ENCODE peak calls at places on chromosome 13, in four cellular contexts. A is breast epithelium, G is ovary, I is vagina. C is an unnamed sample.

GRCh38 chr13:59250276-59250990 is 913.3 kb downstream of the DIAPH3 start:
- DNase-seq in A (no peak), G (no peak), I (no peak), C (no peak)

GRCh38 chr13:74657765-74658164 is 523.6 kb upstream of the KLF12 start:
- DNase-seq in A (no peak), G (no peak), I (no peak), C (no peak)

GRCh38 chr13:59413121-59413520 is 750.6 kb downstream of the DIAPH3 start:
- DNase-seq in A (no peak), G (no peak), I (no peak), C (no peak)

GRCh38 chr13:81080911-81081454 is 740.1 kb upstream of the SPRY2 start:
- DNase-seq in A (no peak), G (no peak), I (no peak), C (no peak)

GRCh38 chr13:101019126-101019525 is 344.5 kb upstream of the TMTC4 start:
- DNase-seq in A (no peak), G (no peak), I (no peak), C (no peak)

GRCh38 chr13:65677906-65678305 is 1552.2 kb downstream of the PCDH9 start:
- DNase-seq in A (no peak), G (no peak), I (no peak), C (no peak)

GRCh38 chr13:97145057-97145456 is 77.1 kb upstream of the MBNL2 start:
- DNase-seq in A (no peak), G (no peak), I (no peak), C (no peak)

GRCh38 chr13:74040200-74040599 is 94.0 kb downstream of the KLF12 start:
- DNase-seq in A (no peak), G (no peak), I (no peak), C (no peak)

GRCh38 chr13:84543976-84544375 is 661.7 kb upstream of the SLITRK1 start:
- DNase-seq in A (no peak), G (no peak), I (no peak), C (no peak)

GRCh38 chr13:49811527-49811908 is 19.0 kb upstream of the KPNA3 start:
- DNase-seq in A (no peak), G (no peak), I (no peak), C (no peak)

GRCh38 chr13:27293051-27293691 is 22.5 kb downstream of the RASL11A start:
- DNase-seq in A (no peak), G (no peak), I (no peak), C (peak; percentile 28)

GRCh38 chr13:99903140-99903539 is 68.4 kb downstream of the ZIC5 start:
- DNase-seq in A (no peak), G (no peak), I (no peak), C (no peak)

GRCh38 chr13:102913924-102914628 is 68.2 kb downstream of the ERCC5 start:
- DNase-seq in A (no peak), G (no peak), I (no peak), C (peak; percentile 49)

GRCh38 chr13:75365724-75366173 is 116.2 kb downstream of the TBC1D4 start:
- DNase-seq in A (no peak), G (no peak), I (no peak), C (no peak)

GRCh38 chr13:41973247-41973741 is 12.4 kb upstream of the VWA8 start:
- DNase-seq in A (no peak), G (no peak), I (no peak), C (no peak)

GRCh38 chr13:76512676-76513277 is 373.4 kb downstream of the KCTD12 start:
- DNase-seq in A (no peak), G (no peak), I (no peak), C (no peak)

GRCh38 chr13:114066956-114067355 is 65.5 kb downstream of the RASA3 start:
- DNase-seq in A (no peak), G (no peak), I (no peak), C (no peak)
- H3K4me3 ChIP-seq in A (peak overlapping the region; percentile 22), G (no peak overlapping the region), I (no peak overlapping the region), C (no peak overlapping the region)

DNA sequence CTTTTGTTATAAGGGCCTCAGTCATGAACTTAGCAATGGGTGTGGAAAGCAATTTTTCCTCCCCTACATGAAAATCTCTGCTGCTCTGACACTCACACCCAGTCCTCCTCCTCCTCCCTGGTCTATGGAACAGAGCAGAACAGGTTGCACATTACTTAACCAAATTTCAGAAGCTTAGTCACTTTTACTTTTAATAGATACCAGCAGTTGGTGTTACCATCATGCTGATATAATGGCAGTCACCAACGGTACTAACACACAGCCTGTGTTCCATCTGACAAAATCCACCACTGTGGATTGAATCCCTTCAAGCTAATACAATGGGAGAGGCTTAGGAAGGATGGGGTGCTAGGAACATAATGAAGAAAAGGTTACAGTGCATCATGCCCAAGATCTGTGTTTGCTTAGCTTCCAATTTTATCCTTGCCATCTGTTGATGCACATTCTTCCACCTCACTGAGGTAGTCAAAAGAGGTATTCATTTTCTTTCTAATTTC is 9.8 kb downstream of the TPT1 start:
- DNase-seq in A (no peak), G (no peak), I (no peak), C (no peak)
- TF ChIP-seq POLR2A in A (no peak), G (no peak), I (no peak), C (no peak)

GRCh38 chr13:47126432-47126831 is 229.6 kb upstream of the HTR2A start:
- DNase-seq in A (no peak), G (no peak), I (no peak), C (no peak)
- TF ChIP-seq CTCF in A (no peak), G (no peak), I (no peak), C (no peak)

GRCh38 chr13:92761710-92762109 is 464.9 kb upstream of the GPC6 start:
- DNase-seq in A (no peak), G (no peak), I (no peak), C (no peak)

GRCh38 chr13:92768592-92768991 is 458.0 kb upstream of the GPC6 start:
- DNase-seq in A (no peak), G (no peak), I (no peak), C (no peak)

GRCh38 chr13:92769064-92769463 is 457.5 kb upstream of the GPC6 start:
- DNase-seq in A (no peak), G (no peak), I (no peak), C (no peak)

DNA sequence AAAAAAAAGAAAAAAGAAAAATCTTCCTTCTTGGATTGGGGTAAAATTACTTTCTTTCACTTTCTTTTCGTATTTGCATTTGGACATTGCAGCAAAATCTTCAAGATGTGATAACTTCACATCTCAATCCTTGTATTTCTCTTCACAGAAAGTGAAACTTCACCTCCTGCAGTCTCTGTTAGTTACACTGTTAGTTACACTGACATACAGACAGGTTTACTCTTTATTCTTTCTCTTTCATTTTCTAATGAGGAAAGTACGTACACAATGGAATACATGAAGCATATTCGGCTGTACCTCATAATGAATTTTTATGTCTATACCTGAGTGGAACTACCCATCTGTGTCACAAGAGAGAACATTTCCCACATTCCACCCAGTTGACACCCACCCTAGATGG is 459.1 kb upstream of the GPC6 start:
- DNase-seq in A (no peak), G (no peak), I (no peak), C (no peak)
- H3K4me3 ChIP-seq in A (no peak overlapping the region), G (no peak overlapping the region), I (no peak overlapping the region), C (no peak overlapping the region)

GRCh38 chr13:33817843-33818661 is at the start of gene RFC3:
- DNase-seq in A (peak; percentile 93), G (peak; percentile 89), I (no peak), C (peak; percentile 98)
- TF ChIP-seq POLR2A in A (no peak), G (no peak), I (no peak), C (no peak)

GRCh38 chr13:31827707-31828106 is 88.4 kb downstream of the RXFP2 start:
- DNase-seq in A (no peak), G (no peak), I (no peak), C (no peak)

GRCh38 chr13:31824705-31825512 is 85.6 kb downstream of the RXFP2 start:
- DNase-seq in A (no peak), G (no peak), I (no peak), C (no peak)
- TF ChIP-seq CTCF in A (no peak), G (no peak), I (no peak), C (no peak)

DNA sequence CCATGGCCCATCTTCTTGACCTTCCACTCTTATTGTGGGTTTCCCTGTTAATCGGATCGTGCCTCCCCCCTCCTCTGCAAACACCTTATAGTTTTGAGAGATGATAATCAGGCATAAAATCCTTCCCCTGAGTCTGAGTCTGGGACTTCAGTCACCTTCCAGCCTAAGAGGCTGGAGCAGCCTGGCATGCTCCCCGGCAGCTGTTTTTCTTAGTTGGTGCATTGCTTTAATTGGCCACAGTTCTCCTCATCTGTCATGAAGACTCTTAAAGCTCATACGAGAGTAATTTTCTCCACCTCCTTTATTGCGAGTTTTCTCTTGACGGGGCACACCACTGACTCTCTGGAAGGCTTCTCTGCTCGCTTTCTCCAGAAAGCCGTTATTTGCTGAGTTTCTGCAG is 310.4 kb downstream of the ATP8A2 start:
- DNase-seq in A (no peak), G (no peak), I (no peak), C (no peak)
- H3K4me3 ChIP-seq in A (no peak overlapping the region), G (no peak overlapping the region), I (no peak overlapping the region), C (no peak overlapping the region)

DNA sequence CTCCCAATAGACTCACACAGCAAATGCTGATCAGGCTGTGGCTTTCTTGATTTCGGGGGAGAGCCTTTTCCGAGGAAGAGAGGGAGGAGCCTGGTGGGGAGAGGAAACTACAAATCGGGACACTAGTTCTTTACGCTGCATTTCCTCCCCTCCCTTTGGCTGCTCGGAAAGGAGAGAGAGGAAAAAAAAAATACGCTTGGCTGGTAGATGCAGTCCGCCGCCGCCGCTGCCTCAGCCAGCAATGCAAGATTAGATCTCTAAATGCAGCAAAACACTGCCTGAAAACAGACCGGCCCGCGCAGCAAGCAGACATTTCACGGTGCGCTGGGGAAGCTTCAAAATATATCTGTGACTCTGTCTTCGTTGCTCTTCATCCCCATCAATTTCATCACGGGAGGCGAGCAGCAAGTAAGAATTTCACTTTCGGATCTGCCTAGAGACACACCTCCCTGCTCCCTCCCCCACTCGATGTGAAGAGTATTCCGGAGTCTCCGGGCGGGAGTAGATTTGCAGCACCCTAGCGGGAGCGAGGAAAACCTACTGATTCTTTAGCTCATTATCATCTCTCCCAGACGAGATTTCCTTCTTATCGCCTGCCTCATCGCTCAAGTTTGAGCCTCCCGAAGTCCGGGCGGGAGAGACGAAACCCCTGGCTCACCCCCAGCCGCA is at the start of gene PCDH17:
- DNase-seq in A (peak; percentile 50), G (no peak), I (no peak), C (no peak)
- TF ChIP-seq POLR2A in A (no peak), G (no peak), I (no peak), C (no peak)

GRCh38 chr13:108220042-108220441 is 1.9 kb downstream of the ABHD13 start:
- DNase-seq in A (no peak), G (no peak), I (no peak), C (no peak)
- TF ChIP-seq CTCF in A (no peak), G (no peak), I (no peak), C (no peak)

DNA sequence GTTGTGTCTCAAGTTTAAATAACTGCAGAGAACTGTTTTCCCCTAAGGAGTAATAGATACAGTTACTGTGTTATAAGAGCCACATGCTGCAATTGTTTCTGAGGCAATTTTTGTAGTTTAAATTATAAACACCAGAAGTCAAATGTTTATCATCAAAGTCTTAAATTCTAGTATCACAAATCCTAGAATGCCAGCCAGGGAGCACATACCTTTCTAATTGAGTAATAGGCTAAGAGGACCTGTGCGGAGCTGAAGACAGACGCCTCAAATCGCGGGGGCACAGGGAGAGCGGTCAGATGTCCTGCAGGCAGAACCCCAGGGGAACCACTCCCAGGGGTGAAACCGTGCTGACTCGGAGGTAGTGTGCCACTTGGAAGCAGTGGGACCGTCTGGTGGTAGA is 65.2 kb upstream of the TNFRSF19 start:
- DNase-seq in A (no peak), G (no peak), I (no peak), C (no peak)
- H3K4me3 ChIP-seq in A (no peak overlapping the region), G (no peak overlapping the region), I (no peak overlapping the region), C (no peak overlapping the region)